ENCODE peak calls at places on chromosomes 12 and 14, in five cellular contexts. Y, A, O, N and R are unnamed samples. For H3K4me1, the result is how much of the 10 kb centered on the place peaks cover.

GRCh38 chr14:64704743-64705405 is 650 bp downstream of the PLEKHG3 start:
- DNase-seq in N (peak), Y (no peak), O (no peak), A (no peak), R (peak)

GRCh38 chr12:49358548-49359141 is 8.6 kb upstream of the SPATS2 start:
- DNase-seq in N (peak), O (peak), A (no peak), Y (peak), R (peak)

GRCh38 chr12:2163172-2163927 is 110.6 kb downstream of the CACNA1C start:
- DNase-seq in O (no peak), N (peak), Y (peak), A (peak), R (no peak)

GRCh38 chr12:132489078-132489601 is 811 bp upstream of the FBRSL1 start:
- DNase-seq in O (peak), A (no peak), N (no peak), Y (no peak), R (peak)

GRCh38 chr14:98498019-98498885 is 773.7 kb downstream of the BCL11B start:
- DNase-seq in N (no peak), A (no peak), O (no peak), Y (no peak), R (no peak)

GRCh38 chr14:103686831-103687485 is 28.3 kb downstream of the XRCC3 start:
- DNase-seq in Y (no peak), O (no peak), A (peak), N (no peak), R (no peak)

GRCh38 chr12:131197490-131197889 is 243.8 kb downstream of the ADGRD1 start:
- DNase-seq in O (no peak), Y (no peak), A (no peak), N (no peak), R (no peak)

GRCh38 chr14:55077691-55078151 is 26.3 kb downstream of the MAPK1IP1L start:
- DNase-seq in O (no peak), N (peak), Y (peak), A (peak), R (no peak)

GRCh38 chr12:63889721-63890509 is 45.4 kb downstream of the SRGAP1 start:
- DNase-seq in N (no peak), O (no peak), Y (peak), A (no peak), R (no peak)

DNA sequence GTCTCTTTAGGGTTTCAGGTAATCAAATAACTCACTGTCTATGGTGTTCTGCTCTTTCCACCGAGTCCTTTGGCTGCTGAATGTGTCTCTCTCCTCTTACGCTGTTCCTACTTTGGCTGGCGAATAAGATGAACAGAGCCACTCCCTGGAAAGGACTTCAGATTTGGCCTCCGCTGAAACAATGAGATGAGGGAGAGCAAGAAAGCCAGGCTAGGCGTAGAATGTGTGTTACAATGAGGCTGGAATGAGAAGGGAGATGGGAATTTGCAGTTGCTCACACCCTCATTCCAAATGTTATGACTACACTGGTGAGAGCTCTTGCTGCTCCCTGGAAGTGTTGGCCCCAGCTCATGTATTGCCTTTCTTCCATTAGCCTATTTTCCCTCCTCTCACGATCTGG is at the start of gene MFAP5:
- DNase-seq in A (peak), O (no peak), Y (no peak), N (no peak), R (no peak)
- H3K27ac ChIP-seq in A (peak), O (no peak), Y (no peak), N (no peak), R (no peak)

GRCh38 chr14:70662080-70662479 is 20.4 kb downstream of the TTC9 start:
- DNase-seq in Y (no peak), A (no peak), N (no peak), O (no peak), R (no peak)
- H3K4me1 ChIP-seq in Y (under half), A (under half), N (under half), O (half or more), R (under half)

GRCh38 chr14:77088219-77088618 is 9.8 kb upstream of the CIPC start:
- DNase-seq in A (no peak), N (peak), Y (no peak), O (peak), R (no peak)
- H3K4me3 ChIP-seq in A (no peak), N (no peak), Y (no peak), O (no peak), R (no peak)

DNA sequence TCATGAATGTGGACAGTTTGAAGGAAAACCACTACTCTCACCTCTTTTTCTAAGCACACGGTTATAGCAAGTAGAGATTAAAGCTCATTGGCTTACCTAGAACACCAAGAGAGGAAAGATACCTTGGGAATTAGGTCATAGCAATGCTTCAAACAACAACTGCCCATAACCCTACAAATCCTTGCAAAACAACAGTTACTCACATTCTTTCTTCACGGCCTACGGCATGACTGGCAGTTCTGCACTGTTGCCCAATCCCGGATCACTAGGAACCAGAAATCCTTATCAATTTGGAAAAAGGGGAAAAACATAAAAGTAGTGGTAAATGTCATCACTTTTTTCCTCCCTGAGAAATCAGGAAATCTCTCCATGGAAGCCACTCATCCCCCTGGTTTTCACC is 9.6 kb upstream of the ISM2 start:
- DNase-seq in A (peak), O (no peak), Y (peak), N (no peak), R (no peak)
- H3K27ac ChIP-seq in A (peak), O (no peak), Y (peak), N (no peak), R (no peak)

GRCh38 chr12:53051881-53052412 is 2.1 kb downstream of the TNS2 start:
- DNase-seq in O (no peak), Y (no peak), A (no peak), N (no peak), R (no peak)
- H3K4me1 ChIP-seq in O (under half), Y (half or more), A (half or more), N (half or more), R (under half)